ENCODE peak calls at places on chromosomes 6 and 20, in eight cellular contexts. Z is ascending aorta, H is HCT116, V is fibroblast of lung, S is lower lobe of right lung, B is osteoblast, P is mammary epithelial cell, I is stomach. O is an unnamed sample.
A peak's percentile ranks its signal among the peaks of the same experiment; 100 is the strongest.

GRCh38 chr6:137764464-137764863 is 102.6 kb upstream of the TNFAIP3 start:
- DNase-seq in Z (no peak), H (no peak), V (peak; percentile 28), S (no peak), B (peak; percentile 62), P (peak; percentile 92), I (no peak), O (no peak)

GRCh38 chr20:61899971-61900370 is 165.7 kb downstream of the TAF4 start:
- DNase-seq in Z (no peak), H (no peak), V (no peak), S (peak; percentile 11), B (no peak), P (no peak), I (no peak), O (no peak)

GRCh38 chr6:13421425-13422057 is 65.9 kb downstream of the GFOD1 start:
- DNase-seq in Z (no peak), H (no peak), V (no peak), S (no peak), B (no peak), P (no peak), I (no peak), O (no peak)

GRCh38 chr6:8507286-8507685 is 71.9 kb upstream of the SLC35B3 start:
- DNase-seq in Z (no peak), H (no peak), V (no peak), S (no peak), B (no peak), P (no peak), I (no peak), O (no peak)

GRCh38 chr20:41992481-41992880 is 374.3 kb upstream of the CHD6 start:
- DNase-seq in Z (no peak), H (no peak), V (no peak), S (no peak), B (no peak), P (no peak), I (no peak), O (no peak)

GRCh38 chr20:3134151-3134550 is 25.5 kb downstream of the FASTKD5 start:
- DNase-seq in Z (no peak), H (no peak), V (peak; percentile 9), S (no peak), B (peak; percentile 25), P (no peak), I (no peak), O (no peak)

GRCh38 chr6:152161501-152161900 is 354.0 kb downstream of the ESR1 start:
- DNase-seq in Z (no peak), H (no peak), V (peak; percentile 26), S (no peak), B (peak; percentile 49), P (peak; percentile 12), I (no peak), O (no peak)

GRCh38 chr20:56631318-56631989 is 2.3 kb downstream of the TFAP2C start:
- DNase-seq in Z (no peak), H (no peak), V (no peak), S (no peak), B (peak; percentile 83), P (peak; percentile 32), I (no peak), O (peak; percentile 65)

GRCh38 chr20:43438578-43439316 is 18.9 kb upstream of the SRSF6 start:
- DNase-seq in Z (no peak), H (no peak), V (no peak), S (no peak), B (no peak), P (no peak), I (no peak), O (no peak)

GRCh38 chr6:52390361-52390727 is 28.4 kb downstream of the PAQR8 start:
- DNase-seq in Z (no peak), H (peak; percentile 45), V (peak; percentile 33), S (no peak), B (no peak), P (peak; percentile 73), I (no peak), O (no peak)

GRCh38 chr20:61925555-61926252 is 140.0 kb downstream of the TAF4 start:
- DNase-seq in Z (no peak), H (peak; percentile 24), V (peak; percentile 32), S (peak; percentile 32), B (peak; percentile 99), P (peak; percentile 74), I (no peak), O (peak; percentile 51)

GRCh38 chr6:110191477-110191876 is 11.2 kb downstream of the CDC40 start:
- DNase-seq in Z (no peak), H (no peak), V (no peak), S (no peak), B (no peak), P (no peak), I (no peak), O (no peak)

GRCh38 chr20:25214416-25214770 is 18.9 kb downstream of the ENTPD6 start:
- DNase-seq in Z (no peak), H (no peak), V (no peak), S (no peak), B (no peak), P (no peak), I (no peak), O (no peak)
- H3K27ac ChIP-seq in Z (no peak overlapping the region), H (no peak overlapping the region), V (no peak overlapping the region), S (no peak overlapping the region), B (no peak overlapping the region), P (no peak overlapping the region), I (no peak overlapping the region), O (no peak overlapping the region)

GRCh38 chr20:49811825-49812462 is 684 bp upstream of the SLC9A8 start:
- DNase-seq in Z (no peak), H (no peak), V (peak; percentile 26), S (no peak), B (peak; percentile 65), P (no peak), I (no peak), O (no peak)
- H3K4me1 ChIP-seq in Z (no peaks in the 10 kb centered on the region), H (peaks cover 22% of the 10 kb centered on the region), V (peaks cover 7% of the 10 kb centered on the region), S (peaks cover 25% of the 10 kb centered on the region), B (peaks cover 13% of the 10 kb centered on the region), P (peaks cover 13% of the 10 kb centered on the region), I (peaks cover 10% of the 10 kb centered on the region), O (peaks cover 10% of the 10 kb centered on the region)

GRCh38 chr6:51384736-51385135 is 566.1 kb downstream of the TFAP2B start:
- DNase-seq in Z (no peak), H (no peak), V (no peak), S (no peak), B (no peak), P (no peak), I (no peak), O (no peak)
- TF ChIP-seq CTCF in Z (no peak), H (no peak), V (no peak), S (no peak), B (no peak), P (no peak), I (no peak), O (no peak)

GRCh38 chr6:119360262-119360915 is 10.8 kb upstream of the MAN1A1 start:
- DNase-seq in Z (no peak), H (no peak), V (no peak), S (no peak), B (no peak), P (no peak), I (no peak), O (no peak)
- H3K27ac ChIP-seq in Z (no peak overlapping the region), H (no peak overlapping the region), V (no peak overlapping the region), S (no peak overlapping the region), B (no peak overlapping the region), P (no peak overlapping the region), I (no peak overlapping the region), O (no peak overlapping the region)

GRCh38 chr6:65680232-65680631 is 26.8 kb downstream of the EYS start:
- DNase-seq in Z (no peak), H (no peak), V (no peak), S (no peak), B (no peak), P (no peak), I (no peak), O (no peak)
- H3K4me1 ChIP-seq in Z (no peaks in the 10 kb centered on the region), H (no peaks in the 10 kb centered on the region), V (no peaks in the 10 kb centered on the region), S (no peaks in the 10 kb centered on the region), B (no peaks in the 10 kb centered on the region), P (no peaks in the 10 kb centered on the region), I (no peaks in the 10 kb centered on the region), O (no peaks in the 10 kb centered on the region)

O was measured in kidney.